ENCODE peak calls at places on chromosomes 11 and 22, in seven cellular contexts. V is cardiac muscle cell; T is T-cell; L is stimulated activated CD4-positive, alpha-beta T cell treated with anti-CD3 and anti-CD28 coated beads, Interleukin-1b, Interleukin-23, amount 100 ng/mL, for 1 hour; C is left ventricle myocardium inferior; W is Caki2; E is HS-27A. D is an unnamed sample.

GRCh38 chr22:16968218-16968595 is 39.8 kb downstream of the GAB4 start:
- DNase-seq in V (no peak), T (no peak), L (no peak), C (no peak), W (no peak), E (no peak), D (no peak)

GRCh38 chr22:37633082-37633692 is 6.3 kb upstream of the SH3BP1 start:
- DNase-seq in V (no peak), T (peak), L (no peak), C (no peak), W (no peak), E (no peak), D (no peak)

GRCh38 chr11:102446606-102447005 is 6.0 kb downstream of the TMEM123 start:
- DNase-seq in V (no peak), T (no peak), L (no peak), C (no peak), W (peak), E (peak), D (no peak)

GRCh38 chr11:105151936-105152554 is 12.5 kb upstream of the CARD18 start:
- DNase-seq in V (no peak), T (no peak), L (no peak), C (no peak), W (no peak), E (no peak), D (no peak)

GRCh38 chr11:79192836-79193235 is 248.0 kb downstream of the TENM4 start:
- DNase-seq in V (no peak), T (no peak), L (no peak), C (no peak), W (no peak), E (no peak), D (no peak)

GRCh38 chr11:63574856-63575602 is 11.8 kb upstream of the PLAAT2 start:
- DNase-seq in V (no peak), T (no peak), L (no peak), C (peak), W (no peak), E (no peak), D (no peak)

GRCh38 chr22:47022075-47022473 is 259.6 kb downstream of the TBC1D22A start:
- DNase-seq in V (no peak), T (no peak), L (no peak), C (no peak), W (no peak), E (no peak), D (no peak)

GRCh38 chr11:2582958-2583604 is 116.7 kb downstream of the KCNQ1OT1 start:
- DNase-seq in V (no peak), T (no peak), L (no peak), C (peak), W (no peak), E (no peak), D (peak)

GRCh38 chr11:111186308-111186967 is 59.1 kb upstream of the POU2AF2 start:
- DNase-seq in V (no peak), T (no peak), L (no peak), C (no peak), W (no peak), E (no peak), D (no peak)

GRCh38 chr11:60880635-60881282 is 13.4 kb downstream of the ZP1 start:
- DNase-seq in V (peak), T (no peak), L (no peak), C (no peak), W (no peak), E (no peak), D (no peak)

GRCh38 chr11:13294771-13295579 is 17.4 kb downstream of the BMAL1 start:
- DNase-seq in V (no peak), T (no peak), L (no peak), C (no peak), W (no peak), E (no peak), D (no peak)

GRCh38 chr22:26414347-26414746 is 14.7 kb upstream of the ASPHD2 start:
- DNase-seq in V (no peak), T (no peak), L (no peak), C (no peak), W (no peak), E (no peak), D (no peak)